ENCODE peak calls at places on chromosome 20, in ten cellular contexts. G is HTR-8/SVneo; V is activated naive CD8-positive, alpha-beta T cell treated with anti-CD3 and anti-CD28 coated beads, Interleukin-2, amount 10 ng/mL, durations not matched to agents 7 days and 5 days; W is NCI-H446; C is activated T-helper 1 cell treated with anti-CD3 and anti-CD28 coated beads, Interleukin-2, amount 50 U/mL, for 16 hours; L is omental fat pad; F is NCI-H510A treated with DMSO at 0.1 percent for 48 hours; D is cardiac muscle cell; X is GM13976; U is HFFc6. P is an unnamed sample.

GRCh38 chr20:53159144-53159543 is 187.0 kb downstream of the TSHZ2 start:
- DNase-seq in G (no peak), V (no peak), W (no peak), C (no peak), L (no peak), F (no peak), D (no peak), X (no peak), U (no peak), P (no peak)

GRCh38 chr20:47089151-47089550 is 194.5 kb downstream of the EYA2 start:
- DNase-seq in G (no peak), V (no peak), W (no peak), C (no peak), L (no peak), F (no peak), D (no peak), X (no peak), U (no peak), P (no peak)

GRCh38 chr20:37451616-37452015 is 69.4 kb upstream of the NNAT start:
- DNase-seq in G (no peak), V (no peak), W (no peak), C (no peak), L (no peak), F (no peak), D (no peak), X (no peak), U (no peak), P (no peak)

GRCh38 chr20:62405108-62405980 is 1.7 kb downstream of the CABLES2 start:
- DNase-seq in G (peak; percentile 93), V (no peak), W (no peak), C (no peak), L (peak; percentile 48), F (peak; percentile 8), D (peak; percentile 62), X (no peak), U (peak; percentile 37), P (no peak)

GRCh38 chr20:1958426-1958825 is 35.4 kb downstream of the PDYN start:
- DNase-seq in G (no peak), V (no peak), W (no peak), C (no peak), L (no peak), F (no peak), D (no peak), X (no peak), U (no peak), P (no peak)

GRCh38 chr20:15642676-15643075 is 930.6 kb downstream of the KIF16B start:
- DNase-seq in G (no peak), V (no peak), W (no peak), C (no peak), L (no peak), F (no peak), D (no peak), X (no peak), U (peak; percentile 30), P (no peak)

GRCh38 chr20:13231031-13231752 is 10.1 kb downstream of the ISM1 start:
- DNase-seq in G (no peak), V (peak; percentile 54), W (no peak), C (no peak), L (no peak), F (no peak), D (no peak), X (no peak), U (peak; percentile 2), P (peak; percentile 56)

GRCh38 chr20:32623667-32624157 is 38.6 kb upstream of the NOL4L start:
- DNase-seq in G (no peak), V (no peak), W (no peak), C (no peak), L (no peak), F (peak; percentile 66), D (peak; percentile 39), X (no peak), U (no peak), P (no peak)

GRCh38 chr20:53003420-53003819 is 31.3 kb downstream of the TSHZ2 start:
- DNase-seq in G (peak; percentile 19), V (no peak), W (peak; percentile 72), C (no peak), L (no peak), F (no peak), D (no peak), X (no peak), U (no peak), P (no peak)

GRCh38 chr20:60808003-60808402 is 444.1 kb upstream of the CDH4 start:
- DNase-seq in G (no peak), V (no peak), W (no peak), C (no peak), L (no peak), F (no peak), D (no peak), X (no peak), U (no peak), P (no peak)

GRCh38 chr20:5776074-5776473 is 25.9 kb downstream of the SHLD1 start:
- DNase-seq in G (no peak), V (no peak), W (no peak), C (no peak), L (no peak), F (no peak), D (no peak), X (no peak), U (no peak), P (no peak)

GRCh38 chr20:50728981-50729874 is 2.2 kb upstream of the PARD6B start:
- DNase-seq in G (no peak), V (no peak), W (no peak), C (no peak), L (no peak), F (peak; percentile 55), D (no peak), X (no peak), U (no peak), P (no peak)

GRCh38 chr20:57809661-57810172 is 99.9 kb upstream of the PMEPA1 start:
- DNase-seq in G (no peak), V (no peak), W (no peak), C (no peak), L (no peak), F (no peak), D (peak; percentile 25), X (no peak), U (no peak), P (no peak)

GRCh38 chr20:60108397-60108796 is 150.2 kb downstream of the CDH26 start:
- DNase-seq in G (peak; percentile 53), V (no peak), W (no peak), C (no peak), L (no peak), F (no peak), D (no peak), X (no peak), U (peak; percentile 15), P (no peak)

P was measured in activated CD4-positive, alpha-beta memory T cell treated with anti-CD3 and anti-CD28 coated beads, Interleukin-2, amount 10 ng/mL, durations not matched to agents 7 days and 5 days.